ENCODE peak calls at places on chromosomes 2 and 18, in ten cellular contexts. W, S, V, F, Y, O, K, Z, N and A are unnamed samples.
A peak's percentile ranks its signal among the peaks of the same experiment; 100 is the strongest.

GRCh38 chr2:64485961-64486360 is 32.0 kb downstream of the LGALSL start:
- DNase-seq in W (no peak), N (no peak), Z (peak; percentile 21), K (no peak), O (no peak), Y (peak; percentile 64), S (no peak), V (no peak), F (no peak), A (no peak)

GRCh38 chr2:240818293-240818542 is 1.8 kb downstream of the KIF1A start:
- DNase-seq in W (no peak), Z (no peak), Y (no peak), F (no peak), K (peak; percentile 13), N (no peak), V (no peak), S (no peak), O (no peak), A (no peak)

GRCh38 chr2:238286551-238286950 is 1.9 kb downstream of the PER2 start:
- DNase-seq in K (peak; percentile 85), Z (peak; percentile 67), S (no peak), Y (peak; percentile 93), N (no peak), F (no peak), O (no peak), W (no peak), V (peak; percentile 48), A (peak; percentile 42)

GRCh38 chr18:22044474-22045220 is 124.7 kb upstream of the GATA6 start:
- DNase-seq in S (no peak), F (no peak), V (no peak), N (no peak), W (no peak), Z (peak; percentile 73), K (peak; percentile 89), O (no peak), Y (no peak), A (no peak)

GRCh38 chr18:58391932-58392331 is 237.0 kb downstream of the ALPK2 start:
- DNase-seq in N (no peak), V (no peak), S (no peak), F (no peak), Y (no peak), O (no peak), Z (no peak), W (no peak), K (no peak), A (no peak)

GRCh38 chr2:28626891-28627421 is 124.7 kb upstream of the PPP1CB start:
- DNase-seq in N (no peak), K (no peak), Y (peak; percentile 91), W (no peak), S (no peak), O (no peak), V (no peak), Z (peak; percentile 34), F (no peak), A (no peak)

GRCh38 chr2:209974566-209974965 is 27.9 kb upstream of the RPE start:
- DNase-seq in N (no peak), O (no peak), V (no peak), K (no peak), W (no peak), F (no peak), Y (no peak), S (no peak), Z (no peak), A (no peak)

GRCh38 chr2:238286987-238287386 is 1.4 kb downstream of the PER2 start:
- DNase-seq in S (no peak), Z (no peak), K (no peak), V (no peak), F (no peak), W (no peak), N (no peak), Y (peak; percentile 63), O (no peak), A (no peak)

GRCh38 chr18:39604836-39605235 is 2039.2 kb upstream of the CELF4 start:
- DNase-seq in F (no peak), Y (no peak), O (no peak), S (no peak), N (no peak), K (no peak), Z (no peak), V (no peak), W (no peak), A (no peak)

DNA sequence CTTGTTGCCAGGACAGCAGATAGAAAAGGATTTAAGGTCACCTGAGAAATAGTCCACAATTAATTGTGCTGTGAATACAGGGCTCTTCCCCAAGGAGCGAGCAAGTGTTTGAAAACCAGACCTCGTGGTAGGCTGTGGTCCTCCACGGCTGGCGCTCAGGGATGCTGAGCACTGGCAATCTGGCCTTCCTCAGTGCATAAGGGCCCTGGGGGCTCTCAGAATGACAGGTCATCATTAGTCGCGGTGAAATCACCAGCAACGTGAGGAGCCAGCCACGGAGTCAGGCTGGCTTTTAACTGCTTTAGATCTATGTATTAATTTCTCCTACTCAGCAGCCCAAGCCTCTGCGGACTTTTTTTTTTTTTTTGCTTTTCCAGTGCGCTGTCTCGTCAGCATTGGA is 148.5 kb downstream of the FHOD3 start:
- DNase-seq in W (no peak), S (no peak), O (no peak), Z (no peak), F (no peak), Y (no peak), V (no peak), N (no peak), K (no peak), A (no peak)
- TF ChIP-seq POLR2AphosphoS5 in W (no peak), S (no peak), O (no peak), Z (no peak), F (no peak), Y (no peak), V (no peak), N (no peak), K (no peak), A (no peak)

GRCh38 chr2:73088703-73089102 is 17.2 kb upstream of the SFXN5 start:
- DNase-seq in S (no peak), O (no peak), K (no peak), F (no peak), N (no peak), Y (no peak), Z (no peak), V (no peak), W (no peak), A (no peak)
- TF ChIP-seq POLR2AphosphoS5 in S (no peak), O (no peak), K (no peak), F (no peak), N (no peak), Y (no peak), Z (no peak), V (no peak), W (no peak), A (no peak)

GRCh38 chr18:62445386-62445917 is 77.4 kb upstream of the ZCCHC2 start:
- DNase-seq in Z (no peak), S (no peak), K (no peak), F (no peak), W (no peak), V (no peak), N (no peak), Y (no peak), O (no peak), A (no peak)
- TF ChIP-seq POLR2AphosphoS5 in Z (no peak), S (no peak), K (no peak), F (no peak), W (no peak), V (no peak), N (no peak), Y (no peak), O (no peak), A (no peak)

DNA sequence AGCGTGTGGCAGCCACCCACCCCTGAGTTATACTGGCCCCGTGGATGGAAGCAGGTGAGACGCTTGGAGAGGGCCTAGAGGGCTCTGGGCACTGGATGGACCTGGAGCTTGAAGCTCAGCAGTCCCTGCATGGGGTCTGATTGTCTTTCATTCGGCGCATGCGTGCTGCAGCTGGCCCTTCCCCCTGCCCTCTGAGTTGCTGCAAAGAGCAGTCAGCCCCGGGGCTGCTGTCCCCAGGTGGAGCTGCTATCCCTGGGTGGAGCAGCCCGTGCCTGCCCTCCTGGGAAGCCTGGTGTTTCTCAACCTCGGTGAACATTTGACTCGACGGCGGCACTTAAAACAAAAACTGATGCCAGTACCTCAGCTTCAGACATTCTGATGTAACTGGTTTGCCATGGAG is 29.6 kb downstream of the IGFBP5 start:
- DNase-seq in W (peak; percentile 90), Y (no peak), O (no peak), V (peak; percentile 50), Z (no peak), S (no peak), N (no peak), K (peak; percentile 37), F (no peak), A (no peak)
- TF ChIP-seq POLR2AphosphoS5 in W (no peak), Y (no peak), O (no peak), V (no peak), Z (no peak), S (no peak), N (no peak), K (no peak), F (no peak), A (no peak)

GRCh38 chr2:158967114-158967730 is 1.2 kb upstream of the TANC1 start:
- DNase-seq in F (no peak), S (no peak), Y (no peak), Z (peak; percentile 17), N (no peak), V (no peak), O (no peak), W (no peak), K (no peak), A (no peak)

GRCh38 chr2:158966321-158966720 is 2.1 kb upstream of the TANC1 start:
- DNase-seq in Z (no peak), O (no peak), S (no peak), F (no peak), Y (no peak), V (no peak), N (no peak), W (no peak), K (no peak), A (no peak)

GRCh38 chr2:158969162-158969716 is 799 bp downstream of the TANC1 start:
- DNase-seq in F (no peak), O (no peak), W (peak; percentile 22), N (no peak), Y (no peak), Z (no peak), S (peak; percentile 8), K (no peak), V (no peak), A (no peak)

GRCh38 chr2:158968396-158969161 is at the start of gene TANC1:
- DNase-seq in O (peak; percentile 74), N (peak; percentile 62), W (peak; percentile 92), Y (peak; percentile 96), Z (peak; percentile 96), V (peak; percentile 77), K (peak; percentile 96), F (peak; percentile 77), S (peak; percentile 75), A (peak; percentile 79)

DNA sequence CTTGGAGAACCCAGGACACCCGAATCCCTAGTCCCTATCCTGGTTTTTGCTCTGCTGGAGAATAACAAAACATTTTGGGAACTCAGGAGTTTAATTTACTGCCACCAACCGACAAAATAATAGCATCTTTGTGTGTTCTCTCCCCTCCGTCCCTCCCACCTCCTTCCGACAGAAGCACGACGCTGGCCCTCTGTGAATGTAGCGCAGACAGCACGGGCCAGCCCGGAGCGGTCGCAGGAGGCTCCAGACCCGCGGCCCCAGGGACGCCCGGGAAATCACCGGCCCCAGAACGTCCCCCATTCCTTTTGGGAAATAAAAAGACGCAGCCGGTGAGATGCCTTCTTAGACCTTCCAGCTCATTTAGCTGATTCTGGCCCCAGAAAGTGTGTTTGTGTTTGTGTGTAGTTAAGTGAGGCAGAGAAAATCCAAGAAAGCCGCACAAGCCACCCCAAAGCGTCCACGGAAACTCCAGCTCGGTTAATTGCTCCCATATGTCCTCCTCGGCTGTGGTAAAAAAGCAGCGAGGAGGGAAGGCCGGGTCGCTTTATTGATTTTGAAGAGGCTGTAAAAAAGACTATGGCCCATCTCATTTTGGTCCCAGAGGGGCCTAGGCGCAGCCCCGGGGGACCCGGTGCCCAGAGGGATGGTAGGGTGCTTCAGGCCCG is 577 bp upstream of the TANC1 start:
- DNase-seq in W (peak; percentile 79), V (no peak), S (peak; percentile 9), F (no peak), Y (peak; percentile 76), N (no peak), K (peak; percentile 40), O (no peak), Z (peak; percentile 52), A (no peak)
- TF ChIP-seq POLR2AphosphoS5 in W (no peak), V (no peak), S (no peak), F (no peak), Y (peak; percentile 17), N (no peak), K (peak; percentile 34), O (no peak), Z (no peak), A (no peak)